ENCODE peak calls at places on chromosomes 11 and 22, in ten cellular contexts. H, G, T, F, Q, K, B, Z, U and V are unnamed samples.

GRCh38 chr11:28227460-28227859 is 119.3 kb downstream of the METTL15 start:
- DNase-seq in H (no peak), G (no peak), T (no peak), F (no peak), Q (no peak), K (no peak), B (no peak), Z (no peak), U (no peak), V (no peak)

GRCh38 chr11:7595016-7595869 is 78.1 kb downstream of the CYB5R2 start:
- DNase-seq in H (no peak), G (no peak), T (no peak), F (no peak), Q (no peak), K (no peak), B (no peak), Z (no peak), U (no peak), V (no peak)

GRCh38 chr11:94020777-94021615 is at the start of gene HEPHL1:
- DNase-seq in H (no peak), G (peak; percentile 29), T (no peak), F (no peak), Q (peak; percentile 57), K (no peak), B (no peak), Z (no peak), U (peak; percentile 95), V (no peak)

GRCh38 chr11:47915407-47916137 is 64.8 kb upstream of the PTPRJ start:
- DNase-seq in H (no peak), G (no peak), T (no peak), F (no peak), Q (no peak), K (peak; percentile 61), B (no peak), Z (no peak), U (no peak), V (peak; percentile 45)

GRCh38 chr11:130827697-130828377 is 88.4 kb downstream of the SNX19 start:
- DNase-seq in H (peak; percentile 65), G (peak; percentile 74), T (peak; percentile 90), F (peak; percentile 80), Q (peak; percentile 84), K (no peak), B (peak; percentile 80), Z (peak; percentile 54), U (no peak), V (no peak)

GRCh38 chr11:706957-707816 is 1.2 kb downstream of the EPS8L2 start:
- DNase-seq in H (peak; percentile 59), G (no peak), T (peak; percentile 79), F (peak; percentile 80), Q (peak; percentile 29), K (no peak), B (no peak), Z (peak; percentile 61), U (no peak), V (peak; percentile 70)

GRCh38 chr22:49807780-49808708 is 19.6 kb downstream of the BRD1 start:
- DNase-seq in H (no peak), G (peak; percentile 14), T (no peak), F (no peak), Q (peak; percentile 28), K (no peak), B (no peak), Z (no peak), U (no peak), V (no peak)

GRCh38 chr22:31160328-31160978 is 471 bp downstream of the RNF185 start:
- DNase-seq in H (no peak), G (peak; percentile 14), T (no peak), F (no peak), Q (peak; percentile 29), K (no peak), B (no peak), Z (no peak), U (no peak), V (no peak)

GRCh38 chr11:10354389-10354788 is 49.5 kb downstream of the ADM start:
- DNase-seq in H (no peak), G (no peak), T (no peak), F (no peak), Q (no peak), K (no peak), B (no peak), Z (no peak), U (no peak), V (no peak)

GRCh38 chr11:82703226-82703625 is 30.4 kb downstream of the FAM181B start:
- DNase-seq in H (no peak), G (no peak), T (no peak), F (no peak), Q (no peak), K (no peak), B (no peak), Z (no peak), U (no peak), V (no peak)

GRCh38 chr22:46106279-46107022 is 43.9 kb upstream of the PPARA start:
- DNase-seq in H (no peak), G (no peak), T (no peak), F (no peak), Q (no peak), K (no peak), B (no peak), Z (no peak), U (no peak), V (no peak)
- TF ChIP-seq CTCF in H (no peak), G (no peak), T (no peak), F (no peak), Q (no peak), K (no peak), B (no peak), Z (no peak), U (no peak), V (no peak)

DNA sequence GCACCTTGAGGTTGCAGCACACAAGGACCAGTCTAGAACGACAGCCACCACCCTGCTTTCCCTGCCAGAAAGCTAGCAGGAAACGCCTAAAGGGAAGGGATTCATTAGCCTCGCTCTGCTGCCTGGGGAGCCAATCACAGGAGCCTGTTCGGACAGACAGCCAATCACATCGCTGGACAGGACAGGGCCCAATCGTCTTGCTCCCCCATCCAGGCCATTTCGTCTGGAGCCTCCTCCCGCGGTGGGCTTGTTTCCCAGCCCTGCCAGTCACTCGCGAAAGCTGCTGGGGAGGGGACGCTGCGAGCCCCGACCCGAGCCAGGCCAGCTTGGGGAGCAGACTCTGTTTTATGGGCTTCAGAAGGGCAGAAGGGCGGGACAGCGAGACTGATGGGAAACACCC is 79.8 kb upstream of the NCAM1 start:
- DNase-seq in H (peak; percentile 25), G (peak; percentile 67), T (peak; percentile 77), F (peak; percentile 20), Q (peak; percentile 74), K (no peak), B (peak; percentile 85), Z (peak; percentile 63), U (no peak), V (peak; percentile 64)
- H3K4me3 ChIP-seq in H (no peak overlapping the region), G (peak overlapping the region; percentile 50), T (peak overlapping the region; percentile 49), F (no peak overlapping the region), Q (no peak overlapping the region), K (no peak overlapping the region), B (peak overlapping the region; percentile 60), Z (peak overlapping the region; percentile 27), U (no peak overlapping the region), V (peak overlapping the region; percentile 17)

DNA sequence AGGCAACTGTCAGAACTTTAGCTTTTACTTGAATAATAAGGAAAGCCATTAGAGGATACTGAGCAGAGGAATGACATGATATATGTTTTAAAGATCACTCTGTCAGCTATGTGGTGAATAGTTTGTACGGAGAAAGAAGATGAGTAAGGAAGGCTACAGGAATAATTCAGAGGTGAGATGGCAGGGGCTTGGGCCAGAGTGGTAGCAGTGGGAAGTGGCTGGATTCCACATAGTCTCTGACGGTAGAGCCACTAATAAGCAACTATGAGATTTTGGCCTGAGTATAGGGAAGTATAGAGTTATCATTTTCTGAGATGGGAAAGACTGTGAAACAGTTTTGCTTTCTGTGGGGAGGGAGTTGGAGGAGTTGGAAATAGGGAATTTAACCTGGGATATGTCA is 94.0 kb upstream of the MTMR2 start:
- DNase-seq in H (no peak), G (no peak), T (no peak), F (no peak), Q (no peak), K (no peak), B (no peak), Z (no peak), U (no peak), V (no peak)
- H3K9me3 ChIP-seq in H (no peaks in the 10 kb centered on the region), G (no peaks in the 10 kb centered on the region), T (no peaks in the 10 kb centered on the region), F (no peaks in the 10 kb centered on the region), Q (no peaks in the 10 kb centered on the region), K (no peaks in the 10 kb centered on the region), B (no peaks in the 10 kb centered on the region), Z (no peaks in the 10 kb centered on the region), U (no peaks in the 10 kb centered on the region), V (no peaks in the 10 kb centered on the region)

GRCh38 chr11:37450613-37451012 is 852.6 kb upstream of the RAG2 start:
- DNase-seq in H (no peak), G (peak; percentile 3), T (no peak), F (no peak), Q (peak; percentile 8), K (no peak), B (no peak), Z (no peak), U (no peak), V (no peak)

GRCh38 chr11:37451903-37452302 is 853.9 kb upstream of the RAG2 start:
- DNase-seq in H (no peak), G (no peak), T (no peak), F (no peak), Q (no peak), K (no peak), B (no peak), Z (no peak), U (no peak), V (no peak)

GRCh38 chr11:37449146-37449545 is 851.1 kb upstream of the RAG2 start:
- DNase-seq in H (no peak), G (peak; percentile 41), T (no peak), F (peak; percentile 6), Q (peak; percentile 49), K (no peak), B (no peak), Z (no peak), U (no peak), V (no peak)
- TF ChIP-seq CTCF in H (no peak), G (peak; percentile 70), T (no peak), F (no peak), Q (peak; percentile 54), K (peak; percentile 37), B (no peak), Z (no peak), U (peak; percentile 22), V (no peak)

GRCh38 chr11:69985331-69985653 is 92.8 kb upstream of the ANO1 start:
- DNase-seq in H (no peak), G (no peak), T (no peak), F (no peak), Q (no peak), K (no peak), B (no peak), Z (no peak), U (no peak), V (no peak)
- H3K4me3 ChIP-seq in H (no peak overlapping the region), G (no peak overlapping the region), T (peak overlapping the region; percentile 61), F (peak overlapping the region; percentile 18), Q (no peak overlapping the region), K (no peak overlapping the region), B (peak overlapping the region; percentile 47), Z (peak overlapping the region; percentile 21), U (no peak overlapping the region), V (peak overlapping the region; percentile 27)

GRCh38 chr11:100895449-100895848 is 208.4 kb downstream of the ARHGAP42 start:
- DNase-seq in H (no peak), G (no peak), T (no peak), F (no peak), Q (no peak), K (no peak), B (no peak), Z (no peak), U (no peak), V (no peak)
- H3K9me3 ChIP-seq in H (no peaks in the 10 kb centered on the region), G (no peaks in the 10 kb centered on the region), T (no peaks in the 10 kb centered on the region), F (no peaks in the 10 kb centered on the region), Q (no peaks in the 10 kb centered on the region), K (no peaks in the 10 kb centered on the region), B (no peaks in the 10 kb centered on the region), Z (no peaks in the 10 kb centered on the region), U (no peaks in the 10 kb centered on the region), V (no peaks in the 10 kb centered on the region)